ENCODE peak calls at places on chromosomes 2 and 18, in four cellular contexts. T is GM12878, R is HepG2, L is H1. I is an unnamed sample.

GRCh38 chr2:33620-34019 is 12.7 kb downstream of the FAM110C start:
- DNase-seq in T (no peak), R (peak), L (no peak), I (no peak)

GRCh38 chr2:53033416-53033815 is 734.2 kb upstream of the CHAC2 start:
- DNase-seq in T (no peak), R (no peak), L (no peak), I (no peak)

GRCh38 chr18:26832302-26832701 is 33.2 kb downstream of the AQP4 start:
- DNase-seq in T (no peak), R (no peak), L (no peak), I (no peak)

GRCh38 chr2:64263315-64263714 is 119.1 kb upstream of the PELI1 start:
- DNase-seq in T (no peak), R (no peak), L (no peak), I (no peak)

GRCh38 chr18:65821890-65822289 is 71.1 kb downstream of the CDH7 start:
- DNase-seq in T (no peak), R (no peak), L (no peak), I (no peak)

GRCh38 chr2:23312996-23313606 is 71.9 kb upstream of the KLHL29 start:
- DNase-seq in T (peak), R (no peak), L (peak), I (peak)

GRCh38 chr2:85777441-85777861 is 23.7 kb downstream of the ATOH8 start:
- DNase-seq in T (no peak), R (peak), L (no peak), I (no peak)

GRCh38 chr2:234480337-234480736 is 16.5 kb downstream of the ARL4C start:
- DNase-seq in T (no peak), R (no peak), L (no peak), I (no peak)

GRCh38 chr2:118638453-118638852 is 209.0 kb downstream of the EN1 start:
- DNase-seq in T (no peak), R (no peak), L (no peak), I (no peak)

GRCh38 chr2:236545814-236546480 is 23.7 kb upstream of the ACKR3 start:
- DNase-seq in T (peak), R (no peak), L (no peak), I (no peak)

GRCh38 chr2:37366773-37367172 is 22.3 kb downstream of the QPCT start:
- DNase-seq in T (no peak), R (no peak), L (peak), I (no peak)

GRCh38 chr2:71468279-71469015 is 15.1 kb downstream of the DYSF start:
- DNase-seq in T (no peak), R (no peak), L (no peak), I (no peak)

GRCh38 chr2:8761529-8762164 is 75.8 kb downstream of the KIDINS220 start:
- DNase-seq in T (peak), R (peak), L (no peak), I (peak)

GRCh38 chr18:68177807-68178702 is 536.9 kb downstream of the TMX3 start:
- DNase-seq in T (no peak), R (peak), L (no peak), I (peak)

GRCh38 chr2:238097988-238098853 is 1.9 kb upstream of the ESPNL start:
- DNase-seq in T (no peak), R (no peak), L (peak), I (peak)

GRCh38 chr2:60313470-60314172 is 239.8 kb downstream of the BCL11A start:
- DNase-seq in T (no peak), R (no peak), L (no peak), I (no peak)

GRCh38 chr2:42133771-42134195 is 35.4 kb upstream of the EML4 start:
- DNase-seq in T (no peak), R (no peak), L (no peak), I (peak)

GRCh38 chr2:65227035-65227470 is 578 bp upstream of the ACTR2 start:
- DNase-seq in T (no peak), R (peak), L (no peak), I (no peak)

GRCh38 chr18:395481-396250 is 104.8 kb downstream of the COLEC12 start:
- DNase-seq in T (no peak), R (no peak), L (no peak), I (peak)

GRCh38 chr2:10550206-10551001 is 102.3 kb upstream of the ODC1 start:
- DNase-seq in T (no peak), R (no peak), L (no peak), I (peak)

GRCh38 chr18:6718255-6718654 is 11.3 kb upstream of the ARHGAP28 start:
- DNase-seq in T (no peak), R (no peak), L (no peak), I (no peak)

GRCh38 chr2:178452334-178452733 is 1.2 kb downstream of the PJVK start:
- DNase-seq in T (no peak), R (no peak), L (no peak), I (no peak)
- TF ChIP-seq POLR2AphosphoS5 in T (no peak), R (no peak), L (no peak), I (no peak)

GRCh38 chr2:210997373-210997772 is 441.0 kb downstream of the CPS1 start:
- DNase-seq in T (no peak), R (no peak), L (no peak), I (no peak)
- TF ChIP-seq TCF12 in T (no peak), R (no peak), L (no peak), I (no peak)

GRCh38 chr2:15042824-15043223 is 410.3 kb downstream of the LRATD1 start:
- DNase-seq in T (no peak), R (no peak), L (no peak), I (no peak)

GRCh38 chr2:15041429-15041837 is 408.9 kb downstream of the LRATD1 start:
- DNase-seq in T (no peak), R (no peak), L (no peak), I (no peak)

GRCh38 chr2:15038373-15039364 is 406.2 kb downstream of the LRATD1 start:
- DNase-seq in T (no peak), R (no peak), L (no peak), I (no peak)

GRCh38 chr2:15043336-15044058 is 411.0 kb downstream of the LRATD1 start:
- DNase-seq in T (no peak), R (no peak), L (no peak), I (no peak)

DNA sequence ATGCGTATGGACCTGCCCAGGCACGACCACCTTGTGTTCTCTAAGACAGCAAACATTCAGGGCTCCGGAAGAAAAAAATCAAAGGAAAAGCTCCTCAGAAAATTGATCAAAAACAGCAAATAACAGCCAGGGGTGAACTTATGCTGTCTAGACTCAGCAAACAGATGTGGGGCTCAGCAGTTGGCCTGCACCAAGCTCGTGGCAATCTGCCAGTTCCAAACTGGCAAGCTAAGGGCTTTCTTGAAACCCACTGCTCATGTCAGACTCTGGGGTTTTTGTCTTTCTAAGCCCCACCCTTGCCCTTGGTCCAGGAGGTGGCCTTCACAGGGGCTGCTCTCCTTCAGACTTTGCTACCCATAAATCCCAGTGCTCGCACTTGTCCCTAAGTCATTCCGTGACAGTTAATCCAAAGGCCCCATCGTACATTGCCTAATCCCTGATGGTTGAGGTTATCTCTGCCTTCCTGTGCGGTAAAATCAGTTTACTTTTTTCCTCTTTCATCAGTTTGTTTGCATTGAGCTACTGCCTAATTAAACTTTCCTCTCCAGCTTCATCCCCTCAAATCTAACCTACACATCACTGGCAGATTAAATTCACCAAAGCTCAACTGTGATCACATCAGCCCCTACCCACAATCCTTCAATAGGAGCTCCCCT is 408.0 kb downstream of the LRATD1 start:
- DNase-seq in T (no peak), R (no peak), L (no peak), I (no peak)
- TF ChIP-seq POLR2AphosphoS5 in T (no peak), R (no peak), L (no peak), I (no peak)

GRCh38 chr2:172865422-172865821 is 129.8 kb downstream of the RAPGEF4 start:
- DNase-seq in T (no peak), R (no peak), L (no peak), I (no peak)

GRCh38 chr2:172861632-172862031 is 126.0 kb downstream of the RAPGEF4 start:
- DNase-seq in T (no peak), R (no peak), L (no peak), I (no peak)

GRCh38 chr2:172863341-172863740 is 127.7 kb downstream of the RAPGEF4 start:
- DNase-seq in T (no peak), R (no peak), L (no peak), I (no peak)

GRCh38 chr2:172862077-172862476 is 126.4 kb downstream of the RAPGEF4 start:
- DNase-seq in T (no peak), R (no peak), L (no peak), I (no peak)

GRCh38 chr2:172864182-172864581 is 128.5 kb downstream of the RAPGEF4 start:
- DNase-seq in T (peak), R (peak), L (peak), I (no peak)
- TF ChIP-seq TCF12 in T (no peak), R (no peak), L (no peak), I (no peak)

GRCh38 chr2:1494906-1495305 is 81.6 kb downstream of the TPO start:
- DNase-seq in T (no peak), R (no peak), L (no peak), I (no peak)
- TF ChIP-seq POLR2AphosphoS5 in T (no peak), R (no peak), L (no peak), I (no peak)

GRCh38 chr2:222753251-222753824 is 81.9 kb downstream of the MOGAT1 start:
- DNase-seq in T (no peak), R (no peak), L (no peak), I (peak)

GRCh38 chr2:222754324-222754723 is 82.9 kb downstream of the MOGAT1 start:
- DNase-seq in T (no peak), R (no peak), L (no peak), I (no peak)

GRCh38 chr2:222760301-222760897 is 88.9 kb downstream of the MOGAT1 start:
- DNase-seq in T (no peak), R (no peak), L (no peak), I (no peak)

GRCh38 chr2:222756362-222756831 is 84.9 kb downstream of the MOGAT1 start:
- DNase-seq in T (no peak), R (peak), L (no peak), I (no peak)

GRCh38 chr2:222756951-222757645 is 85.6 kb downstream of the MOGAT1 start:
- DNase-seq in T (no peak), R (no peak), L (no peak), I (no peak)
- TF ChIP-seq TCF12 in T (no peak), R (no peak), L (no peak), I (peak)

GRCh38 chr2:216572582-216573578 is 60.3 kb upstream of the IGFBP2 start:
- DNase-seq in T (no peak), R (peak), L (no peak), I (no peak)
- TF ChIP-seq POLR2AphosphoS5 in T (no peak), R (no peak), L (no peak), I (no peak)

DNA sequence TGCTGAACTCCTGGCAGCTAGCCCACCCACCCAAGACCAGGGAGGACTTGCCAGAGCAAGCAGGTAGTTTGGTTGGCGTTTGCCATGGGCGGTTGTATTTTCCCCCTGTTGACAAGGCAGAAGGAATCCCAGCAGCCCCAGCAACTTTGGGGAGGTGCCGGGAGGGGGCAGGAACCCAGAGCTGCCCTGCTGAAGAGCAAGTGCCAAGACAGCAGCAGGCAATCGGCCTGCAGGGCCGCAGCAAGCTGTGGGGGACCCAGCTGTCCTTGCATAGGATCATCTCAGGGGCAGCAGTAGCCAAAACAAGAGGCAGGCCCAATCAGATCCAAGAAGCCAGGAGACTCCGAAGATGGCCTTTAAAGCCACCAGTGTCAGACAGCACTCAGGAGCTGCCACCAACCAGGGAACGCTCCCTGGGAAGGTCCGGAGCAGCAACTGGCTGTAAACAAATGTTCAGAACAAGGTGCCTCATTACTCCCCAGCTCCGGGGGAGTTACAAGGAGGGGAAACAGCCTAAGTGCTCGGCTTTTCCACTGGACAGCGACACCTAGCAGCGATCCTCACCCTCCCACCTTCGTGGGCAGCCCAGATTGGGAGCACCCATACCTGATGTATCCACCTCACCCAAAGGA is 2.1 kb downstream of the ST8SIA5 start:
- DNase-seq in T (no peak), R (peak), L (peak), I (no peak)
- TF ChIP-seq TCF12 in T (no peak), R (no peak), L (no peak), I (no peak)

I was measured in SK-N-SH.